ENCODE peak calls at places on chromosomes 1 and 21, in ten cellular contexts. One of them, this sample, is unnamed.

GRCh38 chr1:114745351-114745750 is 12.4 kb downstream of the CSDE1 start:
- DNase-seq in endothelial cell: no peak
- DNase-seq in stomach: no peak
- DNase-seq in GM12865: no peak
- DNase-seq in A549: no peak
- DNase-seq in dorsolateral prefrontal cortex: no peak
- DNase-seq in natural killer cell: no peak
- DNase-seq in uterus: no peak
- DNase-seq in brain microvascular endothelial cell: no peak
- DNase-seq in fibroblast of pulmonary artery: peak
- DNase-seq in this sample: no peak

GRCh38 chr21:15706686-15707085 is 23.1 kb upstream of the USP25 start:
- DNase-seq in A549: peak
- DNase-seq in stomach: peak
- DNase-seq in dorsolateral prefrontal cortex: no peak
- DNase-seq in endothelial cell: no peak
- DNase-seq in brain microvascular endothelial cell: peak
- DNase-seq in GM12865: no peak
- DNase-seq in fibroblast of pulmonary artery: peak
- DNase-seq in uterus: peak
- DNase-seq in natural killer cell: no peak
- DNase-seq in this sample: no peak

GRCh38 chr1:174872615-174873058 is 127.1 kb upstream of the CACYBP start:
- DNase-seq in stomach: no peak
- DNase-seq in natural killer cell: no peak
- DNase-seq in endothelial cell: no peak
- DNase-seq in uterus: no peak
- DNase-seq in brain microvascular endothelial cell: peak
- DNase-seq in dorsolateral prefrontal cortex: no peak
- DNase-seq in fibroblast of pulmonary artery: peak
- DNase-seq in GM12865: peak
- DNase-seq in A549: peak
- DNase-seq in this sample: no peak

GRCh38 chr1:47684518-47684917 is 246.7 kb downstream of the FOXD2 start:
- DNase-seq in fibroblast of pulmonary artery: no peak
- DNase-seq in A549: no peak
- DNase-seq in uterus: no peak
- DNase-seq in endothelial cell: no peak
- DNase-seq in brain microvascular endothelial cell: no peak
- DNase-seq in GM12865: no peak
- DNase-seq in dorsolateral prefrontal cortex: no peak
- DNase-seq in stomach: no peak
- DNase-seq in natural killer cell: no peak
- DNase-seq in this sample: no peak

GRCh38 chr1:164702216-164702615 is 143.2 kb downstream of the PBX1 start:
- DNase-seq in brain microvascular endothelial cell: no peak
- DNase-seq in A549: peak
- DNase-seq in dorsolateral prefrontal cortex: no peak
- DNase-seq in natural killer cell: no peak
- DNase-seq in stomach: no peak
- DNase-seq in uterus: no peak
- DNase-seq in fibroblast of pulmonary artery: no peak
- DNase-seq in GM12865: no peak
- DNase-seq in endothelial cell: no peak
- DNase-seq in this sample: no peak

GRCh38 chr1:180789460-180789859 is 123.2 kb upstream of the KIAA1614 start:
- DNase-seq in endothelial cell: no peak
- DNase-seq in uterus: no peak
- DNase-seq in natural killer cell: no peak
- DNase-seq in dorsolateral prefrontal cortex: no peak
- DNase-seq in brain microvascular endothelial cell: no peak
- DNase-seq in GM12865: no peak
- DNase-seq in fibroblast of pulmonary artery: no peak
- DNase-seq in stomach: no peak
- DNase-seq in A549: no peak
- DNase-seq in this sample: no peak

GRCh38 chr1:37305841-37306240 is 168.5 kb upstream of the ZC3H12A start:
- DNase-seq in dorsolateral prefrontal cortex: no peak
- DNase-seq in brain microvascular endothelial cell: no peak
- DNase-seq in stomach: no peak
- DNase-seq in A549: no peak
- DNase-seq in endothelial cell: no peak
- DNase-seq in uterus: no peak
- DNase-seq in fibroblast of pulmonary artery: no peak
- DNase-seq in natural killer cell: no peak
- DNase-seq in GM12865: no peak
- DNase-seq in this sample: no peak

GRCh38 chr1:92299477-92300125 is 742 bp downstream of the RPAP2 start:
- DNase-seq in dorsolateral prefrontal cortex: no peak
- DNase-seq in brain microvascular endothelial cell: no peak
- DNase-seq in uterus: no peak
- DNase-seq in GM12865: peak
- DNase-seq in fibroblast of pulmonary artery: peak
- DNase-seq in stomach: no peak
- DNase-seq in natural killer cell: no peak
- DNase-seq in endothelial cell: no peak
- DNase-seq in A549: no peak
- DNase-seq in this sample: no peak

GRCh38 chr1:40860706-40861226 is 1.4 kb downstream of the CITED4 start:
- DNase-seq in dorsolateral prefrontal cortex: no peak
- DNase-seq in fibroblast of pulmonary artery: no peak
- DNase-seq in A549: no peak
- DNase-seq in stomach: no peak
- DNase-seq in brain microvascular endothelial cell: no peak
- DNase-seq in natural killer cell: no peak
- DNase-seq in uterus: no peak
- DNase-seq in endothelial cell: no peak
- DNase-seq in GM12865: no peak
- DNase-seq in this sample: no peak

GRCh38 chr21:42237577-42237976 is 18.6 kb downstream of the ABCG1 start:
- DNase-seq in stomach: no peak
- DNase-seq in natural killer cell: no peak
- DNase-seq in dorsolateral prefrontal cortex: no peak
- DNase-seq in A549: no peak
- DNase-seq in GM12865: peak
- DNase-seq in endothelial cell: no peak
- DNase-seq in fibroblast of pulmonary artery: no peak
- DNase-seq in uterus: no peak
- DNase-seq in brain microvascular endothelial cell: no peak
- DNase-seq in this sample: no peak

GRCh38 chr1:77888429-77889239 is at the start of gene NEXN:
- DNase-seq in stomach: peak
- DNase-seq in brain microvascular endothelial cell: peak
- DNase-seq in GM12865: peak
- DNase-seq in fibroblast of pulmonary artery: peak
- DNase-seq in A549: peak
- DNase-seq in natural killer cell: peak
- DNase-seq in uterus: peak
- DNase-seq in endothelial cell: peak
- DNase-seq in dorsolateral prefrontal cortex: no peak
- DNase-seq in this sample: peak

GRCh38 chr1:25821112-25821476 is 1.3 kb downstream of the MTFR1L start:
- DNase-seq in endothelial cell: no peak
- DNase-seq in brain microvascular endothelial cell: no peak
- DNase-seq in fibroblast of pulmonary artery: no peak
- DNase-seq in natural killer cell: no peak
- DNase-seq in A549: no peak
- DNase-seq in GM12865: no peak
- DNase-seq in dorsolateral prefrontal cortex: no peak
- DNase-seq in uterus: no peak
- DNase-seq in stomach: no peak
- DNase-seq in this sample: no peak

GRCh38 chr1:110344152-110344551 is 5.0 kb downstream of the RBM15 start:
- DNase-seq in stomach: no peak
- DNase-seq in uterus: no peak
- DNase-seq in dorsolateral prefrontal cortex: no peak
- DNase-seq in brain microvascular endothelial cell: no peak
- DNase-seq in endothelial cell: no peak
- DNase-seq in fibroblast of pulmonary artery: no peak
- DNase-seq in A549: no peak
- DNase-seq in natural killer cell: no peak
- DNase-seq in GM12865: no peak
- DNase-seq in this sample: no peak

GRCh38 chr1:94296018-94296417 is 58.6 kb upstream of the ARHGAP29 start:
- DNase-seq in GM12865: no peak
- DNase-seq in A549: no peak
- DNase-seq in stomach: no peak
- DNase-seq in brain microvascular endothelial cell: peak
- DNase-seq in natural killer cell: no peak
- DNase-seq in uterus: peak
- DNase-seq in fibroblast of pulmonary artery: peak
- DNase-seq in endothelial cell: no peak
- DNase-seq in dorsolateral prefrontal cortex: no peak
- DNase-seq in this sample: no peak

GRCh38 chr1:206633708-206634121 is 1.6 kb upstream of the DYRK3 start:
- DNase-seq in natural killer cell: no peak
- DNase-seq in dorsolateral prefrontal cortex: no peak
- DNase-seq in stomach: no peak
- DNase-seq in endothelial cell: no peak
- DNase-seq in uterus: peak
- DNase-seq in GM12865: no peak
- DNase-seq in fibroblast of pulmonary artery: peak
- DNase-seq in brain microvascular endothelial cell: peak
- DNase-seq in A549: no peak
- DNase-seq in this sample: no peak

GRCh38 chr1:107526524-107527198 is 385.8 kb downstream of the NTNG1 start:
- DNase-seq in dorsolateral prefrontal cortex: no peak
- DNase-seq in GM12865: no peak
- DNase-seq in natural killer cell: no peak
- DNase-seq in stomach: no peak
- DNase-seq in uterus: no peak
- DNase-seq in brain microvascular endothelial cell: no peak
- DNase-seq in endothelial cell: no peak
- DNase-seq in fibroblast of pulmonary artery: no peak
- DNase-seq in A549: no peak
- DNase-seq in this sample: no peak
- TF ChIP-seq CTCF in dorsolateral prefrontal cortex: no peak
- TF ChIP-seq CTCF in GM12865: no peak
- TF ChIP-seq CTCF in natural killer cell: no peak
- TF ChIP-seq CTCF in stomach: no peak
- TF ChIP-seq CTCF in uterus: no peak
- TF ChIP-seq CTCF in brain microvascular endothelial cell: no peak
- TF ChIP-seq CTCF in endothelial cell: no peak
- TF ChIP-seq CTCF in fibroblast of pulmonary artery: no peak
- TF ChIP-seq CTCF in A549: no peak
- TF ChIP-seq CTCF in this sample: no peak

DNA sequence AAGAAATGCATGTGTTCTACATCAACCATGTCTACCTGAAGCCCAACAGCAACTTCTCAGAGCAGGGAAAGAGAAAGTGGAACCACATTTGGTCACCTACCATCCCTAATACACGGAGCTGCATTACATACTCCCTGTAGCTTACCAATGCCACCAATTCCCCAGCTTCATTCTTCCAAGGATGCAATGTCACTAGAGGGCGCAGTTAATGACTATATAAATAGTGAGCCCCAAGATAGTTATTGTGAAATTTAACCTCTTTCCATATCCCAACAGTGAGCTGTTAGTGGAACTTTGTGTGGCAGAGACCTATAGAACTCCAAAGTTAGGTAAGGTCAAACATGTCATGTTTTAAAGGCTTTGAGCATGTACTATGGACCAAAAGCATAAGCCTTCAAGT is 618.3 kb downstream of the SMYD3 start:
- DNase-seq in fibroblast of pulmonary artery: peak
- DNase-seq in endothelial cell: peak
- DNase-seq in brain microvascular endothelial cell: peak
- DNase-seq in uterus: no peak
- DNase-seq in A549: peak
- DNase-seq in natural killer cell: no peak
- DNase-seq in GM12865: peak
- DNase-seq in stomach: no peak
- DNase-seq in dorsolateral prefrontal cortex: no peak
- DNase-seq in this sample: no peak
- TF ChIP-seq CTCF in fibroblast of pulmonary artery: peak
- TF ChIP-seq CTCF in endothelial cell: peak
- TF ChIP-seq CTCF in brain microvascular endothelial cell: peak
- TF ChIP-seq CTCF in uterus: no peak
- TF ChIP-seq CTCF in A549: peak
- TF ChIP-seq CTCF in natural killer cell: peak
- TF ChIP-seq CTCF in GM12865: peak
- TF ChIP-seq CTCF in stomach: no peak
- TF ChIP-seq CTCF in dorsolateral prefrontal cortex: no peak
- TF ChIP-seq CTCF in this sample: no peak

GRCh38 chr1:3066826-3067225 is 2.2 kb upstream of the PRDM16 start:
- DNase-seq in uterus: no peak
- DNase-seq in brain microvascular endothelial cell: no peak
- DNase-seq in stomach: no peak
- DNase-seq in endothelial cell: no peak
- DNase-seq in A549: no peak
- DNase-seq in GM12865: no peak
- DNase-seq in dorsolateral prefrontal cortex: no peak
- DNase-seq in natural killer cell: no peak
- DNase-seq in fibroblast of pulmonary artery: no peak
- DNase-seq in this sample: no peak

GRCh38 chr1:3067301-3067670 is 1.7 kb upstream of the PRDM16 start:
- DNase-seq in stomach: no peak
- DNase-seq in natural killer cell: no peak
- DNase-seq in uterus: no peak
- DNase-seq in endothelial cell: no peak
- DNase-seq in dorsolateral prefrontal cortex: no peak
- DNase-seq in brain microvascular endothelial cell: no peak
- DNase-seq in fibroblast of pulmonary artery: no peak
- DNase-seq in A549: no peak
- DNase-seq in GM12865: no peak
- DNase-seq in this sample: no peak

GRCh38 chr1:3065797-3066196 is 3.2 kb upstream of the PRDM16 start:
- DNase-seq in dorsolateral prefrontal cortex: no peak
- DNase-seq in fibroblast of pulmonary artery: no peak
- DNase-seq in uterus: no peak
- DNase-seq in stomach: no peak
- DNase-seq in GM12865: no peak
- DNase-seq in endothelial cell: no peak
- DNase-seq in brain microvascular endothelial cell: no peak
- DNase-seq in natural killer cell: no peak
- DNase-seq in A549: no peak
- DNase-seq in this sample: no peak

GRCh38 chr1:3065396-3065795 is 3.6 kb upstream of the PRDM16 start:
- DNase-seq in stomach: peak
- DNase-seq in uterus: no peak
- DNase-seq in endothelial cell: no peak
- DNase-seq in dorsolateral prefrontal cortex: no peak
- DNase-seq in GM12865: no peak
- DNase-seq in natural killer cell: no peak
- DNase-seq in fibroblast of pulmonary artery: no peak
- DNase-seq in A549: no peak
- DNase-seq in brain microvascular endothelial cell: no peak
- DNase-seq in this sample: no peak

GRCh38 chr1:3066250-3066711 is 2.7 kb upstream of the PRDM16 start:
- DNase-seq in uterus: no peak
- DNase-seq in stomach: peak
- DNase-seq in brain microvascular endothelial cell: no peak
- DNase-seq in A549: peak
- DNase-seq in dorsolateral prefrontal cortex: no peak
- DNase-seq in natural killer cell: no peak
- DNase-seq in fibroblast of pulmonary artery: no peak
- DNase-seq in endothelial cell: peak
- DNase-seq in GM12865: no peak
- DNase-seq in this sample: no peak
- TF ChIP-seq CTCF in uterus: no peak
- TF ChIP-seq CTCF in stomach: no peak
- TF ChIP-seq CTCF in brain microvascular endothelial cell: peak
- TF ChIP-seq CTCF in A549: no peak
- TF ChIP-seq CTCF in dorsolateral prefrontal cortex: peak
- TF ChIP-seq CTCF in natural killer cell: no peak
- TF ChIP-seq CTCF in fibroblast of pulmonary artery: peak
- TF ChIP-seq CTCF in endothelial cell: no peak
- TF ChIP-seq CTCF in GM12865: no peak
- TF ChIP-seq CTCF in this sample: no peak

GRCh38 chr1:34292472-34292871 is 115.8 kb downstream of the C1orf94 start:
- DNase-seq in endothelial cell: no peak
- DNase-seq in fibroblast of pulmonary artery: no peak
- DNase-seq in stomach: no peak
- DNase-seq in GM12865: no peak
- DNase-seq in natural killer cell: no peak
- DNase-seq in uterus: no peak
- DNase-seq in brain microvascular endothelial cell: no peak
- DNase-seq in A549: no peak
- DNase-seq in dorsolateral prefrontal cortex: no peak
- DNase-seq in this sample: no peak
- TF ChIP-seq CTCF in endothelial cell: no peak
- TF ChIP-seq CTCF in fibroblast of pulmonary artery: no peak
- TF ChIP-seq CTCF in stomach: no peak
- TF ChIP-seq CTCF in GM12865: peak
- TF ChIP-seq CTCF in natural killer cell: no peak
- TF ChIP-seq CTCF in uterus: no peak
- TF ChIP-seq CTCF in brain microvascular endothelial cell: no peak
- TF ChIP-seq CTCF in A549: no peak
- TF ChIP-seq CTCF in dorsolateral prefrontal cortex: no peak
- TF ChIP-seq CTCF in this sample: no peak